ENCODE peak calls at places on chromosomes 5 and 9, in four cellular contexts. One of them, this sample, is unnamed.

GRCh38 chr5:66629446-66629845 is 33.3 kb downstream of the MAST4 start:
- DNase-seq in mesendoderm: no peak
- DNase-seq in mesenchymal stem cell: no peak
- DNase-seq in H1: no peak
- DNase-seq in this sample: no peak

GRCh38 chr5:111299831-111300432 is 75.7 kb downstream of the CAMK4 start:
- DNase-seq in H1: no peak
- DNase-seq in mesenchymal stem cell: no peak
- DNase-seq in mesendoderm: no peak
- DNase-seq in this sample: no peak

GRCh38 chr9:9674461-9674860 is 938.3 kb downstream of the PTPRD start:
- DNase-seq in mesenchymal stem cell: no peak
- DNase-seq in mesendoderm: no peak
- DNase-seq in H1: no peak
- DNase-seq in this sample: no peak

GRCh38 chr5:157072508-157072907 is 13.6 kb upstream of the HAVCR1 start:
- DNase-seq in mesendoderm: no peak
- DNase-seq in mesenchymal stem cell: no peak
- DNase-seq in H1: no peak
- DNase-seq in this sample: no peak

GRCh38 chr5:135013947-135014570 is 20.0 kb downstream of the PITX1 start:
- DNase-seq in mesenchymal stem cell: no peak
- DNase-seq in mesendoderm: no peak
- DNase-seq in H1: no peak
- DNase-seq in this sample: no peak

GRCh38 chr5:100647461-100648230 is 112.5 kb downstream of the FAM174A start:
- DNase-seq in mesenchymal stem cell: no peak
- DNase-seq in H1: no peak
- DNase-seq in mesendoderm: no peak
- DNase-seq in this sample: no peak

GRCh38 chr9:99677281-99677680 is 144.4 kb upstream of the NR4A3 start:
- DNase-seq in mesendoderm: no peak
- DNase-seq in mesenchymal stem cell: peak; percentile 39
- DNase-seq in H1: no peak
- DNase-seq in this sample: no peak

GRCh38 chr5:93587919-93588585 is 5.0 kb downstream of the NR2F1 start:
- DNase-seq in mesendoderm: no peak
- DNase-seq in mesenchymal stem cell: peak; percentile 46
- DNase-seq in H1: no peak
- DNase-seq in this sample: no peak

GRCh38 chr9:4618700-4619099 is 43.4 kb upstream of the PLPP6 start:
- DNase-seq in mesendoderm: no peak
- DNase-seq in mesenchymal stem cell: no peak
- DNase-seq in H1: no peak
- DNase-seq in this sample: no peak

GRCh38 chr5:142143878-142144277 is 35.3 kb downstream of the NDFIP1 start:
- DNase-seq in mesenchymal stem cell: peak; percentile 63
- DNase-seq in H1: no peak
- DNase-seq in mesendoderm: peak; percentile 37
- DNase-seq in this sample: no peak

GRCh38 chr5:95731571-95732554 is 727 bp downstream of the RHOBTB3 start:
- DNase-seq in mesendoderm: peak; percentile 73
- DNase-seq in H1: no peak
- DNase-seq in mesenchymal stem cell: peak; percentile 70
- DNase-seq in this sample: peak; percentile 32

GRCh38 chr5:112276996-112277395 is 142.1 kb downstream of the EPB41L4A start:
- DNase-seq in H1: no peak
- DNase-seq in mesenchymal stem cell: no peak
- DNase-seq in mesendoderm: no peak
- DNase-seq in this sample: no peak

GRCh38 chr5:35921930-35922329 is 16.5 kb downstream of the CAPSL start:
- DNase-seq in mesenchymal stem cell: no peak
- DNase-seq in mesendoderm: no peak
- DNase-seq in H1: no peak
- DNase-seq in this sample: no peak

GRCh38 chr9:133991211-133991921 is 758 bp downstream of the VAV2 start:
- DNase-seq in H1: no peak
- DNase-seq in mesenchymal stem cell: no peak
- DNase-seq in mesendoderm: peak; percentile 19
- DNase-seq in this sample: no peak

GRCh38 chr9:19451240-19452087 is 42.7 kb downstream of the ACER2 start:
- DNase-seq in mesendoderm: no peak
- DNase-seq in H1: no peak
- DNase-seq in mesenchymal stem cell: no peak
- DNase-seq in this sample: no peak

GRCh38 chr5:66647146-66647856 is 51.1 kb downstream of the MAST4 start:
- DNase-seq in mesendoderm: no peak
- DNase-seq in H1: no peak
- DNase-seq in mesenchymal stem cell: no peak
- DNase-seq in this sample: no peak

GRCh38 chr9:14769235-14769580 is 46.7 kb upstream of the CER1 start:
- DNase-seq in H1: no peak
- DNase-seq in mesenchymal stem cell: no peak
- DNase-seq in mesendoderm: peak; percentile 79
- DNase-seq in this sample: peak; percentile 17

GRCh38 chr9:85079374-85079773 is 409.8 kb downstream of the NTRK2 start:
- DNase-seq in H1: no peak
- DNase-seq in mesendoderm: peak; percentile 52
- DNase-seq in mesenchymal stem cell: no peak
- DNase-seq in this sample: no peak

GRCh38 chr9:125346351-125346750 is 84.7 kb downstream of the GAPVD1 start:
- DNase-seq in mesendoderm: no peak
- DNase-seq in mesenchymal stem cell: no peak
- DNase-seq in H1: no peak
- DNase-seq in this sample: no peak

GRCh38 chr9:135835131-135835530 is 72.2 kb downstream of the CAMSAP1 start:
- DNase-seq in mesendoderm: no peak
- DNase-seq in mesenchymal stem cell: no peak
- DNase-seq in H1: no peak
- DNase-seq in this sample: no peak

GRCh38 chr5:80193421-80193820 is 62.4 kb downstream of the SERINC5 start:
- DNase-seq in mesenchymal stem cell: no peak
- DNase-seq in mesendoderm: no peak
- DNase-seq in H1: no peak
- DNase-seq in this sample: no peak

GRCh38 chr5:139985733-139986132 is 57.4 kb downstream of the NRG2 start:
- DNase-seq in mesenchymal stem cell: peak; percentile 96
- DNase-seq in H1: no peak
- DNase-seq in mesendoderm: peak; percentile 56
- DNase-seq in this sample: peak; percentile 31

GRCh38 chr9:1053848-1054365 is 3.8 kb downstream of the DMRT2 start:
- DNase-seq in H1: no peak
- DNase-seq in mesendoderm: no peak
- DNase-seq in mesenchymal stem cell: no peak
- DNase-seq in this sample: no peak

GRCh38 chr9:106945727-106946690 is 83.0 kb downstream of the ZNF462 start:
- DNase-seq in H1: no peak
- DNase-seq in mesenchymal stem cell: peak; percentile 55
- DNase-seq in mesendoderm: no peak
- DNase-seq in this sample: no peak

GRCh38 chr9:8868632-8869031 is 1069.1 kb upstream of the DMAC1 start:
- DNase-seq in H1: no peak
- DNase-seq in mesenchymal stem cell: no peak
- DNase-seq in mesendoderm: peak; percentile 86
- DNase-seq in this sample: no peak

GRCh38 chr9:98087420-98088354 is 31.2 kb downstream of the NANS start:
- DNase-seq in mesenchymal stem cell: peak; percentile 36
- DNase-seq in H1: peak; percentile 36
- DNase-seq in mesendoderm: peak; percentile 81
- DNase-seq in this sample: peak; percentile 32

GRCh38 chr5:72154076-72154756 is 46.9 kb downstream of the MAP1B start:
- DNase-seq in mesendoderm: no peak
- DNase-seq in mesenchymal stem cell: peak; percentile 24
- DNase-seq in H1: no peak
- DNase-seq in this sample: no peak

GRCh38 chr5:14351845-14352712 is 208.9 kb downstream of the TRIO start:
- DNase-seq in mesendoderm: peak; percentile 77
- DNase-seq in mesenchymal stem cell: peak; percentile 71
- DNase-seq in H1: peak; percentile 38
- DNase-seq in this sample: peak; percentile 56

GRCh38 chr9:98619788-98620187 is 88.9 kb downstream of the GABBR2 start:
- DNase-seq in mesenchymal stem cell: no peak
- DNase-seq in mesendoderm: no peak
- DNase-seq in H1: no peak
- DNase-seq in this sample: no peak

GRCh38 chr9:129568560-129569505 is 52.1 kb downstream of the C9orf50 start:
- DNase-seq in mesenchymal stem cell: no peak
- DNase-seq in mesendoderm: peak; percentile 64
- DNase-seq in H1: no peak
- DNase-seq in this sample: no peak

GRCh38 chr5:55223219-55223987 is 3.7 kb downstream of the MCIDAS start:
- DNase-seq in H1: no peak
- DNase-seq in mesenchymal stem cell: peak; percentile 23
- DNase-seq in mesendoderm: peak; percentile 57
- DNase-seq in this sample: peak; percentile 38

GRCh38 chr5:139248826-139249453 is 44.6 kb upstream of the MATR3 start:
- DNase-seq in mesenchymal stem cell: no peak
- DNase-seq in H1: no peak
- DNase-seq in mesendoderm: no peak
- DNase-seq in this sample: no peak

GRCh38 chr9:75866273-75866871 is 24.1 kb upstream of the PCSK5 start:
- DNase-seq in mesendoderm: peak; percentile 61
- DNase-seq in mesenchymal stem cell: peak; percentile 49
- DNase-seq in H1: no peak
- DNase-seq in this sample: peak; percentile 63

GRCh38 chr5:39518516-39518915 is 93.7 kb upstream of the DAB2 start:
- DNase-seq in H1: no peak
- DNase-seq in mesendoderm: no peak
- DNase-seq in mesenchymal stem cell: no peak
- DNase-seq in this sample: no peak

GRCh38 chr5:39521098-39521860 is 96.5 kb upstream of the DAB2 start:
- DNase-seq in mesendoderm: no peak
- DNase-seq in H1: no peak
- DNase-seq in mesenchymal stem cell: no peak
- DNase-seq in this sample: no peak

GRCh38 chr5:39520232-39520572 is 95.4 kb upstream of the DAB2 start:
- DNase-seq in mesenchymal stem cell: peak; percentile 92
- DNase-seq in H1: no peak
- DNase-seq in mesendoderm: no peak
- DNase-seq in this sample: no peak

GRCh38 chr5:39519566-39520231 is 94.9 kb upstream of the DAB2 start:
- DNase-seq in H1: no peak
- DNase-seq in mesenchymal stem cell: peak; percentile 74
- DNase-seq in mesendoderm: peak; percentile 51
- DNase-seq in this sample: no peak

GRCh38 chr5:39517800-39518199 is 93.0 kb upstream of the DAB2 start:
- DNase-seq in H1: no peak
- DNase-seq in mesenchymal stem cell: peak; percentile 69
- DNase-seq in mesendoderm: peak; percentile 59
- DNase-seq in this sample: no peak
- H3K4ac ChIP-seq in H1: no peak overlapping the region
- H3K4ac ChIP-seq in mesenchymal stem cell: no peak overlapping the region
- H3K4ac ChIP-seq in mesendoderm: no peak overlapping the region
- H3K4ac ChIP-seq in this sample: no peak overlapping the region

DNA sequence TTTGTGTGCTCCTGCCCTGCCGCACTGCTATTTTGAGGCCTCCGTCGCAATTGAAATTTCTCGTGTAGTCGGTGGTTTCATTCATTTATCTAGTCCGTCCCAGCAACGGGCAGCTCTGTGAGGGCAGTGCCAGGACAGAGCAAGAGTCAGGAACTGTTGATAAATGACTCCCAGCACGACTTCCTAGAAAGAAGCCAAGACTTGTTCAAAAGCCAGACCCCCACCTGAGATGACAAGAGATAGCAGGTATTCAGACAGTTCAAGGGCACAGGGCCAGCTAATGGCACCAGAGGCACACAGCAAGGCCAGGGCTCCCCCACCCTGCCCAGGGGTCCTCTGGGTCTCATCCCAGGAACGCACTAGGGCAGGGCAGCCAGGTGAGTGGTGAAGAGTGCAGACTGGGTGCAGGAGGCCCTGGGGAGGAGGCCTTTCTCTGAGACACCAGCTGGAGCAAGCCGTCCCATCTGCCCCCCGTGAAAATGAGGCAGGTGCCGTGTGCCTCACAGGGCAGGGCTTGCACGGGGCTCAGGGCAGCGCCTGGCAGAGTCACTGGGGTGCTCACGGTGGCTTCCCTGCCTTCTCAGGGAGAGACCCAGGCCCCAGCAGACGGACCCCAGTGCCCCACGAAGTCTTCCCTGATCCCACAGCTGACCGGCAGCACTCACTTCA is 36.9 kb downstream of the FAM78A start:
- DNase-seq in mesendoderm: no peak
- DNase-seq in mesenchymal stem cell: no peak
- DNase-seq in H1: no peak
- DNase-seq in this sample: no peak
- H3K4me2 ChIP-seq in mesendoderm: no peak overlapping the region
- H3K4me2 ChIP-seq in mesenchymal stem cell: no peak overlapping the region
- H3K4me2 ChIP-seq in H1: no peak overlapping the region
- H3K4me2 ChIP-seq in this sample: no peak overlapping the region

GRCh38 chr9:123080444-123080843 is 47.0 kb downstream of the GPR21 start:
- DNase-seq in mesendoderm: no peak
- DNase-seq in H1: no peak
- DNase-seq in mesenchymal stem cell: no peak
- DNase-seq in this sample: no peak

GRCh38 chr9:123085916-123086315 is 52.4 kb downstream of the GPR21 start:
- DNase-seq in mesendoderm: no peak
- DNase-seq in mesenchymal stem cell: no peak
- DNase-seq in H1: no peak
- DNase-seq in this sample: no peak

GRCh38 chr9:123084256-123084655 is 50.8 kb downstream of the GPR21 start:
- DNase-seq in H1: no peak
- DNase-seq in mesenchymal stem cell: no peak
- DNase-seq in mesendoderm: no peak
- DNase-seq in this sample: no peak

GRCh38 chr9:123083680-123084079 is 50.2 kb downstream of the GPR21 start:
- DNase-seq in mesendoderm: no peak
- DNase-seq in mesenchymal stem cell: no peak
- DNase-seq in H1: no peak
- DNase-seq in this sample: no peak

GRCh38 chr9:123081824-123082223 is 48.4 kb downstream of the GPR21 start:
- DNase-seq in mesenchymal stem cell: peak; percentile 69
- DNase-seq in mesendoderm: peak; percentile 69
- DNase-seq in H1: no peak
- DNase-seq in this sample: peak; percentile 42
- H3K36me3 ChIP-seq in mesenchymal stem cell: peaks cover 20% of the 10 kb centered on the region
- H3K36me3 ChIP-seq in mesendoderm: no peaks in the 10 kb centered on the region
- H3K36me3 ChIP-seq in H1: peaks cover 6% of the 10 kb centered on the region
- H3K36me3 ChIP-seq in this sample: peaks cover 98% of the 10 kb centered on the region

GRCh38 chr5:171914939-171915338 is 91.5 kb downstream of the FBXW11 start:
- DNase-seq in mesenchymal stem cell: no peak
- DNase-seq in H1: no peak
- DNase-seq in mesendoderm: no peak
- DNase-seq in this sample: peak; percentile 46
- H3K4ac ChIP-seq in mesenchymal stem cell: no peak overlapping the region
- H3K4ac ChIP-seq in H1: no peak overlapping the region
- H3K4ac ChIP-seq in mesendoderm: no peak overlapping the region
- H3K4ac ChIP-seq in this sample: no peak overlapping the region

GRCh38 chr5:69270827-69271226 is 36.1 kb downstream of the CDK7 start:
- DNase-seq in mesendoderm: no peak
- DNase-seq in H1: no peak
- DNase-seq in mesenchymal stem cell: no peak
- DNase-seq in this sample: no peak
- H3K4me2 ChIP-seq in mesendoderm: no peak overlapping the region
- H3K4me2 ChIP-seq in H1: no peak overlapping the region
- H3K4me2 ChIP-seq in mesenchymal stem cell: no peak overlapping the region
- H3K4me2 ChIP-seq in this sample: no peak overlapping the region

GRCh38 chr5:177198738-177199137 is 65.2 kb downstream of the NSD1 start:
- DNase-seq in mesendoderm: no peak
- DNase-seq in mesenchymal stem cell: no peak
- DNase-seq in H1: no peak
- DNase-seq in this sample: no peak
- H3K36me3 ChIP-seq in mesendoderm: peaks cover 3% of the 10 kb centered on the region
- H3K36me3 ChIP-seq in mesenchymal stem cell: peaks cover 21% of the 10 kb centered on the region
- H3K36me3 ChIP-seq in H1: peaks cover 14% of the 10 kb centered on the region
- H3K36me3 ChIP-seq in this sample: peaks cover 14% of the 10 kb centered on the region